ENCODE peak calls at places on chromosomes 12 and 14, in eight cellular contexts. I is pancreas, U is HepG2, B is A549, P is colonic mucosa, H is stomach, Y is HL-60, S is suprapubic skin. N is an unnamed sample.

GRCh38 chr12:55965240-55965639 is 602 bp downstream of the PMEL start:
- DNase-seq in H (no peak), S (no peak), P (no peak), I (no peak), Y (no peak), U (no peak), B (no peak), N (no peak)

GRCh38 chr12:71872401-71872800 is 32.8 kb downstream of the TBC1D15 start:
- DNase-seq in S (no peak), I (no peak), B (no peak), P (no peak), U (no peak), H (no peak), Y (no peak), N (no peak)

GRCh38 chr14:21734457-21735074 is 60.9 kb upstream of the OR4E1 start:
- DNase-seq in S (no peak), U (peak; percentile 75), P (peak; percentile 34), B (peak; percentile 69), Y (peak; percentile 45), H (no peak), I (no peak), N (peak; percentile 27)

GRCh38 chr14:103130965-103131364 is 7.7 kb downstream of the TNFAIP2 start:
- DNase-seq in P (no peak), S (no peak), I (no peak), H (no peak), B (no peak), U (no peak), Y (no peak), N (peak; percentile 87)

GRCh38 chr12:92193063-92193462 is 47.4 kb upstream of the BTG1 start:
- DNase-seq in Y (no peak), U (no peak), I (no peak), B (no peak), S (no peak), P (no peak), H (no peak), N (no peak)

GRCh38 chr12:111767362-111768158 is 827 bp downstream of the ALDH2 start:
- DNase-seq in P (peak; percentile 66), Y (no peak), U (peak; percentile 31), S (no peak), B (peak; percentile 67), H (no peak), I (no peak), N (peak; percentile 37)

GRCh38 chr12:108730337-108731104 is 797 bp downstream of the CORO1C start:
- DNase-seq in B (peak; percentile 73), S (peak; percentile 89), Y (peak; percentile 74), I (peak; percentile 76), U (peak; percentile 54), H (peak; percentile 52), P (peak; percentile 74), N (peak; percentile 65)

GRCh38 chr14:76844223-76844622 is 18.0 kb downstream of the LRRC74A start:
- DNase-seq in B (peak; percentile 53), Y (peak; percentile 48), U (no peak), H (peak; percentile 32), P (no peak), S (peak; percentile 72), I (peak; percentile 79), N (peak; percentile 33)

GRCh38 chr12:122021822-122022392 is at the start of gene BCL7A:
- DNase-seq in I (peak; percentile 87), B (peak; percentile 85), U (peak; percentile 15), P (peak; percentile 75), Y (peak; percentile 69), S (no peak), H (peak; percentile 70), N (peak; percentile 70)

GRCh38 chr12:570949-571794 is 92.1 kb downstream of the NINJ2 start:
- DNase-seq in H (peak; percentile 83), P (peak; percentile 86), S (peak; percentile 92), U (peak; percentile 58), B (peak; percentile 98), I (peak; percentile 54), Y (no peak), N (peak; percentile 90)

GRCh38 chr14:54564071-54564798 is 2.7 kb upstream of the SAMD4A start:
- DNase-seq in H (no peak), B (peak; percentile 64), I (no peak), Y (no peak), S (no peak), U (peak; percentile 36), P (no peak), N (peak; percentile 73)

GRCh38 chr12:130949806-130950205 is 3.9 kb upstream of the ADGRD1 start:
- DNase-seq in B (no peak), S (no peak), U (no peak), I (no peak), P (no peak), H (no peak), Y (no peak), N (no peak)

GRCh38 chr14:72780771-72781170 is 113.1 kb downstream of the DPF3 start:
- DNase-seq in U (no peak), S (no peak), H (no peak), P (peak; percentile 9), Y (no peak), I (no peak), B (no peak), N (peak; percentile 88)

GRCh38 chr14:60514378-60515243 is 5.7 kb downstream of the SIX6 start:
- DNase-seq in H (no peak), P (no peak), S (no peak), I (peak; percentile 67), U (peak; percentile 41), Y (no peak), B (peak; percentile 51), N (no peak)

GRCh38 chr12:5123921-5124320 is 80.2 kb downstream of the KCNA5 start:
- DNase-seq in B (no peak), I (no peak), P (no peak), S (no peak), U (no peak), H (no peak), Y (no peak), N (no peak)

GRCh38 chr12:3745152-3745551 is 7.8 kb downstream of the CRACR2A start:
- DNase-seq in B (no peak), H (no peak), P (peak; percentile 10), I (no peak), S (no peak), U (no peak), Y (no peak), N (no peak)

GRCh38 chr12:48954781-48955501 is 2.3 kb downstream of the ARF3 start:
- DNase-seq in I (no peak), P (no peak), H (no peak), U (no peak), Y (peak; percentile 62), B (no peak), S (no peak), N (no peak)
- H3K4me3 ChIP-seq in I (no peak overlapping the region), P (no peak overlapping the region), H (no peak overlapping the region), U (no peak overlapping the region), Y (peak overlapping the region; percentile 95), B (no peak overlapping the region), S (no peak overlapping the region), N (no peak overlapping the region)

GRCh38 chr12:121005346-121005815 is 10.9 kb downstream of the C12orf43 start:
- DNase-seq in I (no peak), U (peak; percentile 59), B (peak; percentile 79), P (peak; percentile 67), Y (peak; percentile 57), H (peak; percentile 75), S (no peak), N (peak; percentile 15)
- TF ChIP-seq CTCF in I (peak; percentile 31), U (peak; percentile 88), B (peak; percentile 68), P (peak; percentile 76), Y (peak; percentile 61), H (peak; percentile 30), S (peak; percentile 42), N (peak; percentile 57)

DNA sequence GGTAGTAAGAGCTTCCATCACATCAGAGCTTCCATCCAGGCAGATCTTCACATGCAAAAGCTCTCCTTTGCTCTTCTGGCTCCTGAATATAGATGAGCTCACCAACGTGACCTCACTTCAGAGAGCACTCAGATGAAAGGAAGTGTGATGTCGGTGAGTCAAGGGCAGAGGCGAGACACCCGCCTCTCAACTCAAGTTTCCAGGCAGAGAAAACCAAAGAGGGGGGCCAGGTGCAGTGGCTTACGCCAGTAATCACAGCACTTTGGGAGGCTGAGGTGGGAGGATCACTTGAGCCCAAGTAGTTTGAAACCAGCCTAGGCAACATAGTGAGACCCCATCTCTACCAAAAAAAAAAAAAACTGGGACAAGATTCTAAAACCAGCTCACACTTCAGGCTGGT is 126.9 kb downstream of the DUSP6 start:
- DNase-seq in P (no peak), B (peak; percentile 9), U (no peak), Y (no peak), I (no peak), S (no peak), H (no peak), N (peak; percentile 57)
- H3K4me3 ChIP-seq in P (no peak overlapping the region), B (no peak overlapping the region), U (no peak overlapping the region), Y (no peak overlapping the region), I (no peak overlapping the region), S (no peak overlapping the region), H (no peak overlapping the region), N (no peak overlapping the region)

GRCh38 chr12:65169311-65170244 is at the start of gene LEMD3:
- DNase-seq in I (peak; percentile 97), B (peak; percentile 94), H (peak; percentile 98), Y (peak; percentile 92), U (peak; percentile 90), S (peak; percentile 94), P (peak; percentile 95), N (peak; percentile 84)
- TF ChIP-seq CTCF in I (no peak), B (no peak), H (no peak), Y (no peak), U (no peak), S (no peak), P (no peak), N (no peak)